ENCODE peak calls at places on chromosome 1, in nine cellular contexts. R is heart left ventricle; J is right atrium auricular region; V is CD8-positive, alpha-beta T cell; L is cardiac muscle cell; A is right lobe of liver; C is uterus; X is IMR-90; W is GM12878. T is an unnamed sample. For H3K4me1, the result is how much of the 10 kb centered on the place peaks cover.

GRCh38 chr1:92949937-92950817 is 11.1 kb downstream of the DIPK1A start:
- DNase-seq in R (no peak), J (no peak), V (no peak), L (peak), A (no peak), C (no peak), X (peak), W (no peak), T (no peak)

GRCh38 chr1:205285391-205286101 is 36.0 kb downstream of the NUAK2 start:
- DNase-seq in R (no peak), J (no peak), V (peak), L (peak), A (no peak), C (peak), X (no peak), W (peak), T (no peak)

GRCh38 chr1:36369061-36369470 is 16.7 kb downstream of the STK40 start:
- DNase-seq in R (peak), J (peak), V (peak), L (peak), A (peak), C (peak), X (peak), W (no peak), T (no peak)

GRCh38 chr1:112998592-112999235 is 42.7 kb upstream of the SLC16A1 start:
- DNase-seq in R (peak), J (peak), V (no peak), L (peak), A (peak), C (peak), X (peak), W (no peak), T (peak)

GRCh38 chr1:204295666-204296065 is 64.1 kb downstream of the PLEKHA6 start:
- DNase-seq in R (peak), J (no peak), V (no peak), L (peak), A (peak), C (no peak), X (no peak), W (no peak), T (no peak)

GRCh38 chr1:192311281-192311680 is 5.5 kb upstream of the RGS21 start:
- DNase-seq in R (no peak), J (no peak), V (no peak), L (peak), A (no peak), C (no peak), X (peak), W (no peak), T (no peak)

GRCh38 chr1:61053712-61054608 is 28.4 kb upstream of the NFIA start:
- DNase-seq in R (peak), J (no peak), V (no peak), L (peak), A (peak), C (peak), X (no peak), W (no peak), T (no peak)

GRCh38 chr1:230940848-230941247 is 37.8 kb downstream of the TTC13 start:
- DNase-seq in R (no peak), J (no peak), V (no peak), L (peak), A (no peak), C (no peak), X (peak), W (no peak), T (no peak)

GRCh38 chr1:199084293-199084692 is 445.5 kb downstream of the PTPRC start:
- DNase-seq in R (no peak), J (no peak), V (no peak), L (peak), A (no peak), C (no peak), X (peak), W (no peak), T (no peak)

GRCh38 chr1:155479205-155479604 is 83.4 kb downstream of the ASH1L start:
- DNase-seq in R (no peak), J (no peak), V (no peak), L (peak), A (no peak), C (no peak), X (peak), W (no peak), T (no peak)

GRCh38 chr1:222665964-222666363 is 46.3 kb downstream of the AIDA start:
- DNase-seq in R (no peak), J (no peak), V (no peak), L (no peak), A (no peak), C (no peak), X (peak), W (no peak), T (no peak)

GRCh38 chr1:8943516-8943896 is 2.2 kb upstream of the CA6 start:
- DNase-seq in R (no peak), J (no peak), V (no peak), L (no peak), A (no peak), C (no peak), X (no peak), W (no peak), T (no peak)

GRCh38 chr1:13543927-13544556 is 30.2 kb upstream of the LRRC38 start:
- DNase-seq in R (peak), J (peak), V (no peak), L (peak), A (no peak), C (no peak), X (no peak), W (no peak), T (no peak)

GRCh38 chr1:162091681-162092524 is 22.4 kb downstream of the NOS1AP start:
- DNase-seq in R (no peak), J (no peak), V (no peak), L (no peak), A (no peak), C (no peak), X (no peak), W (no peak), T (no peak)

GRCh38 chr1:50858761-50859160 is 101.3 kb downstream of the FAF1 start:
- DNase-seq in R (no peak), J (no peak), V (no peak), L (no peak), A (no peak), C (no peak), X (no peak), W (no peak), T (no peak)

GRCh38 chr1:201114245-201115131 is 2.3 kb upstream of the CACNA1S start:
- DNase-seq in R (peak), J (peak), V (peak), L (peak), A (peak), C (peak), X (peak), W (peak), T (peak)

DNA sequence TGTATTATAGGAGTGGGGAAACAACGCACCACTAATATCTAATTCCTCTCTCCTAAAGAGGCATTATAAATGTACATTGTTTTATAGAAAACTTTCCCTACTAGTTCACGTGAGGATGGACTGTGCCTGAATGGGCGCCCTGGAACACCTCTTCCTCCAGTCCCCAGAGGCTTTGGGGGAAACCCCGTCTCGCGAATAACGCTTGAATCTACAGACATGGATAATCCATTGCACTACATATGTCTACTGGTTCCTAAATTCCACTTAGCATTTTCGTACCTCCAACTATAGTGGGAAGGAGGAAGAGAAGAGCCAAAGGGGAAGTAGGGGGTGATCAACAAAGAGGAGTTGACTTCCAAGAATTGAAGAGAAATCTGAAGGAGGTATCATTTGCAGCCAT is 11.2 kb downstream of the BARHL2 start:
- DNase-seq in R (no peak), J (no peak), V (no peak), L (no peak), A (no peak), C (no peak), X (no peak), W (no peak), T (no peak)
- H3K4me3 ChIP-seq in R (no peak), J (no peak), V (no peak), L (no peak), A (no peak), C (no peak), X (no peak), W (no peak), T (no peak)

GRCh38 chr1:90919190-90919719 is 102.6 kb downstream of the ZNF644 start:
- DNase-seq in R (no peak), J (no peak), V (no peak), L (no peak), A (no peak), C (no peak), X (no peak), W (peak), T (no peak)
- H3K4me1 ChIP-seq in R (under half), J (under half), V (half or more), L (under half), A (under half), C (under half), X (under half), W (under half), T (under half)

GRCh38 chr1:213561870-213562269 is 425.9 kb upstream of the PROX1 start:
- DNase-seq in R (no peak), J (no peak), V (no peak), L (no peak), A (no peak), C (no peak), X (no peak), W (no peak), T (no peak)

GRCh38 chr1:213569816-213570150 is 418.0 kb upstream of the PROX1 start:
- DNase-seq in R (no peak), J (no peak), V (no peak), L (no peak), A (no peak), C (no peak), X (no peak), W (no peak), T (no peak)

GRCh38 chr1:213560226-213560625 is 427.5 kb upstream of the PROX1 start:
- DNase-seq in R (no peak), J (no peak), V (no peak), L (no peak), A (no peak), C (no peak), X (no peak), W (no peak), T (no peak)

GRCh38 chr1:213568929-213569815 is 418.6 kb upstream of the PROX1 start:
- DNase-seq in R (no peak), J (no peak), V (no peak), L (no peak), A (no peak), C (no peak), X (no peak), W (no peak), T (no peak)

DNA sequence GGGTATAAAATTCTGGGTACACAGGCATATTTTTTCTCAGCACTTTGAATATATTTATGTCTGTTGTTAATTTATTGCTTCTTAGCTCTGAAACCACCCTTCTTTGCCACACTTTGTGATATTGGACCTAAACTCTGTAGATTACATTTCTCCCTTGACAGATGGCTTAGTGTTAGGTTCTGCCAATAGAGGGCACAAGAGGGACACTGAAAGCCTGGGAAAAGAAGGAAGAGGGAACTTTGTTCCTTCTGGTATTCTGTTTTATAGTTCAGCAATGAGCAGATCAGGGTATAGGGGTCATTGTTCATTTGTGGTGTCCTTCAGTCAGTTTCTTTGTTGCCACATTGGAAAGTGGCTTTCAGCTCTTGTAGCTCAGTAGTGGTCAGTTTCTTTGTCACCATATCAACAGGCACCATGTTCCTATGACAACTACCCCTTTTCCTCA is 423.5 kb upstream of the PROX1 start:
- DNase-seq in R (no peak), J (no peak), V (no peak), L (no peak), A (no peak), C (no peak), X (no peak), W (no peak), T (no peak)
- TF ChIP-seq CTCF in R (peak), J (peak), V (no peak), L (no peak), A (peak), C (no peak), X (no peak), W (peak), T (no peak)

DNA sequence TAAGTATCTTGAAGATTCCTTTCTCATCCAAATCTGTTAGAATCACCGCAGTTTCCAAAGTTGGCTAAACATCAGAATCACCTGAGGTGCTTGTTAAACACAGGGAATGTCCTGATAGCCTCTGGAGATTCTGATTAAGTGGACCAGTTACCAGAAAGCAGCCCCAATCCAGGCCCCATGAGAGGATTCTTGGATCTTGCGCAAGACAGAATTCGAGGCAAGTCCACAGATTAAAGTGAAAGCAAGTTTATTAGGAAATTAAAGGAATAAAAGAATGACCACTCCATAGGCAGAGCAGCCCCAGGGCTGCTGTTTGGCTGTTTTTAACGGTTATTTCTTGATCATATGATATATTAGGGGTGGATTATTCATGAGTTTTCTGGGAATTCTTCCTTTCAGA is 176.1 kb downstream of the ROR1 start:
- DNase-seq in R (no peak), J (no peak), V (no peak), L (peak), A (no peak), C (peak), X (no peak), W (no peak), T (no peak)
- H3K4me3 ChIP-seq in R (no peak), J (no peak), V (no peak), L (no peak), A (no peak), C (no peak), X (no peak), W (no peak), T (no peak)

GRCh38 chr1:27525296-27526271 is 35.6 kb upstream of the WASF2 start:
- DNase-seq in R (peak), J (peak), V (peak), L (peak), A (peak), C (peak), X (peak), W (peak), T (peak)
- H3K4me1 ChIP-seq in R (half or more), J (under half), V (half or more), L (half or more), A (under half), C (under half), X (under half), W (under half), T (half or more)

GRCh38 chr1:85311818-85312217 is 35.4 kb upstream of the BCL10 start:
- DNase-seq in R (no peak), J (no peak), V (no peak), L (no peak), A (no peak), C (no peak), X (no peak), W (no peak), T (no peak)

GRCh38 chr1:85306236-85306635 is 29.8 kb upstream of the BCL10 start:
- DNase-seq in R (no peak), J (no peak), V (no peak), L (no peak), A (no peak), C (no peak), X (no peak), W (no peak), T (no peak)

GRCh38 chr1:85308837-85309350 is 32.5 kb upstream of the BCL10 start:
- DNase-seq in R (no peak), J (no peak), V (no peak), L (no peak), A (no peak), C (no peak), X (no peak), W (no peak), T (no peak)

GRCh38 chr1:85303440-85304162 is 27.2 kb upstream of the BCL10 start:
- DNase-seq in R (no peak), J (no peak), V (no peak), L (no peak), A (no peak), C (no peak), X (no peak), W (no peak), T (no peak)

DNA sequence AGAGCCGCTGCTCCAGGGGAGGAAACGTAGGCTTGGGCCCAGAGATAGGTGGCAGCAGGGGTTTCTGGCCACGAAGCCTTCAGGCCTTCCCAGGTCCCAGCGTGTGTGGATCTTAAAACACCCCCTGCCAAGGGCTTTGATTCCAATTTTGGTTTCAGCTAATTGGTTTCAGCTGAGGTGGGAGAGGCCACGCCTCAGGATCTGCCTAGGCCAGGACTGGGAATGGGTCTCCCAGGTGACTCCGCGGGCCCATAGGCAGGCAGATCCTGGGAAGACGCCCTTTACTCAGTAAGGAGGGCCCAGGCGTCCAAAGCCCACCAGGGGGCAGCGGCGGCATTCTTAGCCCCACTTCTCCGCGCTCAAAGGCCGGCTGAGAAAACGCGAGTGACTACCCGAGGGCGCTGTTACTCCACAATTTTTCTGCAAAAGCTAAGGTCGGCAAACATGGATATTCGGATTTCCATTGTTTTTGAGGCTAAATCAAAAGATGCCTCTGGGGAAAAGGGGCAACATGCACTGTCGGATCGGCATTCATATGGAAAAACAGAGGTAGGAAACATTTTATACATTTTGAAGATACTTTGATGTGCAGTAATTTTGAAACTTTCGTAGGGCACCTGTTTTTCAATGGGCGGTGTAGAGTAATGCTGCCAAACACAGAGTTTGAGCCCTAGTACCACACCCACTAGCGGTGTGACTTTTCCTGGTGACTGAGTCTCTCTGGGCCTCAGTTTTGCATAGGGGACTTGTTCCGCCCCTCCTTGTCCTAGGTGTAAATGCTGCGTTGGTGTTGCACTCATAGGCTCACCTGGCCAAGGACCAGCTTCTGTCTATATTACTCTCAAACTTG is 31.8 kb upstream of the BCL10 start:
- DNase-seq in R (peak), J (peak), V (peak), L (peak), A (peak), C (peak), X (peak), W (no peak), T (peak)
- TF ChIP-seq CTCF in R (peak), J (peak), V (peak), L (peak), A (peak), C (peak), X (peak), W (peak), T (peak)

GRCh38 chr1:203271018-203271743 is 34.1 kb upstream of the BTG2 start:
- DNase-seq in R (peak), J (peak), V (peak), L (peak), A (no peak), C (peak), X (peak), W (no peak), T (peak)
- H3K4me3 ChIP-seq in R (no peak), J (no peak), V (no peak), L (no peak), A (no peak), C (no peak), X (no peak), W (no peak), T (no peak)